ENCODE peak calls at places on chromosomes 4 and X, in four cellular contexts. T is body of pancreas, K is uterus, M is upper lobe of left lung. V is an unnamed sample.

GRCh38 chrX:21735038-21735752 is 22.7 kb downstream of the SMPX start:
- DNase-seq in T (no peak), K (no peak), M (no peak), V (no peak)

GRCh38 chrX:39629001-39629400 is 468.8 kb downstream of the BCOR start:
- DNase-seq in T (no peak), K (no peak), M (no peak), V (no peak)

GRCh38 chr4:26893491-26893890 is 32.9 kb downstream of the STIM2 start:
- DNase-seq in T (no peak), K (no peak), M (no peak), V (no peak)

GRCh38 chr4:141090473-141090872 is 42.8 kb downstream of the RNF150 start:
- DNase-seq in T (no peak), K (no peak), M (no peak), V (no peak)

GRCh38 chrX:150362599-150363481 is at the start of gene MAMLD1:
- DNase-seq in T (peak), K (peak), M (peak), V (no peak)

GRCh38 chr4:26873391-26874026 is 12.9 kb downstream of the STIM2 start:
- DNase-seq in T (no peak), K (no peak), M (peak), V (no peak)

GRCh38 chr4:128386761-128387599 is 99.4 kb upstream of the PGRMC2 start:
- DNase-seq in T (peak), K (peak), M (peak), V (peak)

GRCh38 chrX:30530591-30530990 is 47.0 kb downstream of the TASL start:
- DNase-seq in T (no peak), K (no peak), M (no peak), V (no peak)

GRCh38 chr4:77880784-77881183 is 18.2 kb downstream of the MRPL1 start:
- DNase-seq in T (no peak), K (no peak), M (no peak), V (no peak)

GRCh38 chr4:183324619-183325018 is 2.4 kb upstream of the CLDN24 start:
- DNase-seq in T (no peak), K (no peak), M (no peak), V (no peak)

GRCh38 chrX:29775890-29776289 is 439.5 kb upstream of the MAGEB2 start:
- DNase-seq in T (no peak), K (no peak), M (no peak), V (no peak)

GRCh38 chrX:8726031-8726652 is 5.8 kb downstream of the ANOS1 start:
- DNase-seq in T (no peak), K (no peak), M (no peak), V (no peak)

GRCh38 chr4:148315049-148315448 is 127.2 kb downstream of the NR3C2 start:
- DNase-seq in T (no peak), K (no peak), M (no peak), V (peak)

GRCh38 chr4:90852232-90852631 is 725.0 kb downstream of the CCSER1 start:
- DNase-seq in T (no peak), K (no peak), M (no peak), V (no peak)

GRCh38 chr4:126431049-126431448 is 1116.3 kb downstream of the FAT4 start:
- DNase-seq in T (no peak), K (no peak), M (no peak), V (no peak)

GRCh38 chrX:19539665-19540064 is 24.4 kb upstream of the MAP3K15 start:
- DNase-seq in T (no peak), K (no peak), M (no peak), V (no peak)

GRCh38 chr4:22695011-22695410 is 2.3 kb downstream of the GBA3 start:
- DNase-seq in T (no peak), K (no peak), M (no peak), V (no peak)

GRCh38 chrX:3545901-3546300 is 167.5 kb downstream of the PRKX start:
- DNase-seq in T (no peak), K (no peak), M (no peak), V (no peak)

DNA sequence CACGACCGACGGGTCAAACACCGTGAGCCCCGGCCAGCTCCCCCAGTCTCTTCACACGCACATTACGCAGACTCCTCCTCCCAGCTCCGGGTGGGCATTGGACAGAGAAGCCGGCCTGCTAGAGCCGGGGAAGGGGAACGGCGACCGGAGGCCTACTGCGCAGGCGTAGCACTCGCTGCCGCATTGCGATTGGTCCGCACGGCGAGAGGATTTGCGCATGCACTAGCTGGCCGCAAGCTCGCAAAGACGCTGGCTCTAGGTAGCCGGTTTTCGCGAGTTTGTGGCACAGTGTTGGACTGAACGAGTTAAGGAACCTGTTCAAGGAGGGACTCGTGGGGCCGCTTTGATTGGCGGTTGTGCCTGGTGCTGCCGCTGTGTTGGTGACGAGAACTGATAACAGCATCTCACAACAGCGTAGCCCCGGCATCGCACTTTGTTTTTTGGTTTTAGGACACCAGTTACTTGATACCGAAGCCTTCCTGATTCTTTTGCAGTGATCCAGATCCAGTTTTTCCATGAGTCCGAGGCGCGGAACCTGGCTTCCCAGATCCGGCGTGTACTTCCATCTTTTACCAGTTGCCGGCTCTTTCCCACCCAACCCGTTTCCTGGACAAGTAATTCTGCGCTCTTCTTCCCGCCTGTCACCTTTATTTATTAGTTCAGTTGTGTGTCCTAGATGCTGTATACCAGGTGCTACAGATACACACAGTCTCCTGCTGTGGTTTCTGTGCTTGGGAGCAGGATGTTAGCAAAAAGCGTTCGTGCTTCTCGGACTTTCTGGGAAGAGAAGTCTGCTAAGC is at the start of gene AIFM1:
- DNase-seq in T (peak), K (peak), M (peak), V (peak)
- TF ChIP-seq POLR2A in T (peak), K (peak), M (peak), V (peak)

DNA sequence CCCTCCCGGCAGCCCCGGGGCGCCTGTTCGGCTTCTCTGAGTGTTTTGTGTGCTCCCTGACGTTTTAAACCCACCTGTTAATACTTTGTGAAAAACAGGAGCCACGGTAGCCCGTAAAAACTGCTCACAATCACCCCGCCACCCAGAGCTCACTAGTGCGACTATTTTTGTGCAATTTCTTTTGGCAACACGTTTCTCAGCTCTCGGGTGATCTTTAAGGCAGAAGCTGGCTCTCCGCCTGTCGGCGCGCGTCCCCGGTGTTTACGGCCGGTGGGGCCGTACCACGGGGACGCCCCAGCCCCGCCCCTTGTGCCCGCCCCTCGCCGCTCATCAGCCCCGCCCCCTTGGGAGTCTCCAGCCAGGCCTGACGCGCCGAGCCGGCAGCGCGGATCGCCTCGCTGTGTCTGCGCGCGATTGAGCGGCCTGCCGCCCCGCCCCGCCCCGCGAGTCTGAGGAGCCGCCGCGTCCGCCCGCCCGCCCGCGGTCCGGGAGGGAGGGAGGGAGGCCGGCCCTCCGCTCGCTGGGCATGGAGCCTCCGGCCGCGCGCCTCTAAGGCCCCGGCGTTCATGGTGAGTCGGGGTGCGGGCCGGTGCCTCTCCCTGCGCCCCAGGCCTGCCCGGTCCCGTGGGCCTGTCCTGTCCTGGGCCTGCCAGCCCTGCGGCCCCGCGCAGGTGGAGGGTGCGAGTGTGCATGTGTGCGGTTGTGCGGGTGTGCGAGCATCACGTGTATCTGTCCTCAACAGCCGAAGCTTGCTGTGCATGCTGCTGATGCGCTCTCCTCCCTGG is 56.2 kb upstream of the TADA2B start:
- DNase-seq in T (peak), K (peak), M (peak), V (peak)
- TF ChIP-seq POLR2A in T (peak), K (peak), M (no peak), V (peak)

GRCh38 chrX:84501798-84502628 is at the start of gene HDX:
- DNase-seq in T (peak), K (peak), M (peak), V (peak)
- TF ChIP-seq POLR2A in T (peak), K (peak), M (no peak), V (no peak)

DNA sequence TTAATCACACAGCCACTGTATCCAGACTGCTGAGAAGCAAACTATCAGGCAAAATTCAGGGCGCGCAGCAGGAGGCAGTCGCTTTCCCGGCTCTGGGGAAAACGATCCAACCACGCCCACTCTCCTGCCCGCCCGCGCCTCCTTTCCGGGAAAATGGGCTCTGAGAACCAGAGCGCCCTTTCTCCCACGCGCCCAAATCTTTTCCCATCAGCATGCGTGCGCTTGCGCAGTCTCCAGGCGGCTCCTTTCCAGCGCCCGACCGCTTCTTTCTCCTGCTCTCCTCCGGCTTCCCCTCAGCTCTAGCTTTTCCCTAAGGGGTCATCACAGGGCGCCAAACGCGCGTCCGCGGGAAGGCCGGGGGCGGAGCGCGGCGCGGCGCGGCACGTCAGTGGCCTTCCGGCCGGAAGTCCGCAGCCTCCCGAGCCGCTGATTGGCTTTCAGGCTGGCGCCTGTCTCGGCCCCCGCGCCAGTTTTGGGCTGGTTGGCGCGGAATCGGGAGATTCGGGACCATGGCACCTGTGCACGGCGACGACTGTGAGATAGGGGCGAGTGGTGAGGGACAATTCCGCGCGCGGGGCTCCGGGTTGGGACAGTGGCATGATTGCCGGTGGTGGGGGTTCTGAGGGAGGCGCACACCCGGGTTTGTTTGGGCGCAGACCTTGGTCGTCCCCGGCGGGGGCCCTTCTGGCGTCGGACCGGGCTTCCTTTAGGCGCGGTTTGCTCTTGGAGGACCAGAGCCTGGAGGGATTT is at the start of gene POLA1:
- DNase-seq in T (peak), K (peak), M (peak), V (peak)
- TF ChIP-seq POLR2A in T (peak), K (no peak), M (no peak), V (peak)

GRCh38 chr4:39450618-39451017 is 8.1 kb downstream of the RPL9 start:
- DNase-seq in T (no peak), K (no peak), M (no peak), V (no peak)

GRCh38 chr4:39452153-39452859 is 6.4 kb downstream of the RPL9 start:
- DNase-seq in T (no peak), K (no peak), M (no peak), V (no peak)

GRCh38 chr4:39452860-39453587 is 5.7 kb downstream of the RPL9 start:
- DNase-seq in T (no peak), K (no peak), M (no peak), V (no peak)

GRCh38 chr4:39453738-39454137 is 5.0 kb downstream of the RPL9 start:
- DNase-seq in T (no peak), K (no peak), M (no peak), V (no peak)

DNA sequence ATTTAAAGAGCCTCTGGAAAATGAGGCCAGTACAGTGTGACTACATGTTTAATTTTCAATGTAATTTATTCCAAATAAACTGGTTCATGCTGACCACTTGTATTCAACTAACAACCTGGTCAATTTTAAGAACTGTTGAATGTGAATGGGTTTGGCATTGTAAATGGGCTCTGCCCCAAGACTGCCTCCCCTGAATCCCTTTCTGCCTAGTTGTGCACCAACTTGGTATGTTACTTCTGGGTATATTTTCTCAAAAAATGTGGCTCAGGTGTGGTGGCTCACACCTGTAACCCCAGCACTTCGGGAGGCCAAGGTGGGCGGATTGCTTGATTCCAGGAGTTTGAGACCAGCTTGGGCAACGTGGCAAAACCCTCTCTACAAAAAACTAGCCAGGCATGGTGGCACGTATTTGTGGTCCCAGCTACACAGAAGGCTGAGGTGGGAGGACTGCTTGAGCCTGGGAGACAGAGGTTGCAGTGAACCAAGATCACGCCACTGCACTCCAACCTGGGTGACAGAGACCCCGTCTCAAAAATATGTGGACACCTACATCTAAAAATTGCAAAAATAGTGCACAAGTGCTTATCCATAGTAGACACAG is 7.2 kb downstream of the RPL9 start:
- DNase-seq in T (no peak), K (no peak), M (no peak), V (no peak)
- TF ChIP-seq POLR2A in T (no peak), K (no peak), M (no peak), V (no peak)

GRCh38 chr4:2935762-2936743 is 27.2 kb downstream of the NOP14 start:
- DNase-seq in T (peak), K (no peak), M (peak), V (peak)

GRCh38 chr4:2936773-2937145 is 26.4 kb downstream of the NOP14 start:
- DNase-seq in T (peak), K (no peak), M (peak), V (peak)

GRCh38 chr4:2938906-2939305 is 24.3 kb downstream of the NOP14 start:
- DNase-seq in T (peak), K (no peak), M (peak), V (no peak)

GRCh38 chr4:2937986-2938385 is 25.2 kb downstream of the NOP14 start:
- DNase-seq in T (peak), K (no peak), M (peak), V (no peak)

DNA sequence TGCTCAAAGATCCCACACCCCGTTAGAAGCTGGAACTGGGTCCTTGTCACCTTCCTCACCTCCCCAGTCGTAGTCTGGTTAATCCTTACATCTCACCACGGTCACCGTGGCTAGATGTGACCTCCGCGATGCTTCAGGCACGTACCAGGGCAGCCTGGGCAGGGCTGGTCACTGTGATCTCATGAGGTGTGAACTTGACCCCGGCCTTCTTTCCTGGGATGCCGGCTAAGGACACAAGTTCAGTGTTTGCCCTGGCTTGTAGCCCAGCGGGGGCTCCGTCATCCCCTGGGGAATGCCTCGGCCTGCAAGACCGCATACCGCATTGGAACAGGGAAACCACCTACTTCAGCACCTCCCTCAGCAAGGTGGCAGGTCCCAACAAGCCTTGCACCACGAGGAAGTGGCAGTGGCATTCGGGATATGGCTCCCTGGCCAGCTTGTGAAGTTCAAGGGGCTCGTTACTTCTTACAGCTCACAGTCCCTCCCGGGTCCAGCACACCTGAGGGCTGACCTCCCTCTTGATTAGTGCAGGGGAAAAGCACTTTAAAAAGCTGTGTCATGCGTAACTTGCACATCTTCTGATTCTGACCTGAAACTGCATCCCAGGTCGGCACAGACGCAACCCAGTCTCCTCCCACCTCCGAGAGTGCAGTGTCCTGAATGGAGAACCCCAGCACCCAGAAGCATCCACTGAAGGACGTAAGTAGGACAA is 25.9 kb downstream of the NOP14 start:
- DNase-seq in T (peak), K (no peak), M (peak), V (no peak)
- TF ChIP-seq POLR2A in T (peak), K (no peak), M (no peak), V (no peak)